ENCODE peak calls at places on chromosome 10, in seven cellular contexts. One of them, this sample, is unnamed.

GRCh38 chr10:82267465-82267864 is 392.5 kb downstream of the NRG3 start:
- DNase-seq in mesenchymal stem cell: peak
- DNase-seq in trophoblast cell: no peak
- DNase-seq in H1: no peak
- DNase-seq in mesendoderm: no peak
- DNase-seq in neuronal stem cell: no peak
- DNase-seq in IMR-90: no peak
- DNase-seq in this sample: no peak

GRCh38 chr10:62382831-62383230 is 8.7 kb downstream of the ZNF365 start:
- DNase-seq in IMR-90: no peak
- DNase-seq in trophoblast cell: no peak
- DNase-seq in neuronal stem cell: no peak
- DNase-seq in mesendoderm: no peak
- DNase-seq in mesenchymal stem cell: no peak
- DNase-seq in H1: no peak
- DNase-seq in this sample: no peak

GRCh38 chr10:133131053-133131452 is 29.0 kb upstream of the KNDC1 start:
- DNase-seq in trophoblast cell: no peak
- DNase-seq in IMR-90: no peak
- DNase-seq in H1: no peak
- DNase-seq in neuronal stem cell: no peak
- DNase-seq in mesendoderm: no peak
- DNase-seq in mesenchymal stem cell: no peak
- DNase-seq in this sample: no peak

GRCh38 chr10:9550810-9551209 is 1466.9 kb upstream of the CELF2 start:
- DNase-seq in mesendoderm: no peak
- DNase-seq in H1: no peak
- DNase-seq in neuronal stem cell: no peak
- DNase-seq in IMR-90: no peak
- DNase-seq in mesenchymal stem cell: peak
- DNase-seq in trophoblast cell: no peak
- DNase-seq in this sample: no peak

GRCh38 chr10:103660364-103661197 is 167.1 kb downstream of the NEURL1 start:
- DNase-seq in H1: no peak
- DNase-seq in neuronal stem cell: no peak
- DNase-seq in trophoblast cell: no peak
- DNase-seq in mesenchymal stem cell: no peak
- DNase-seq in mesendoderm: peak
- DNase-seq in IMR-90: peak
- DNase-seq in this sample: no peak

GRCh38 chr10:17003666-17004065 is 125.9 kb downstream of the CUBN start:
- DNase-seq in mesendoderm: peak
- DNase-seq in trophoblast cell: no peak
- DNase-seq in neuronal stem cell: no peak
- DNase-seq in H1: no peak
- DNase-seq in IMR-90: no peak
- DNase-seq in mesenchymal stem cell: peak
- DNase-seq in this sample: no peak

GRCh38 chr10:82075605-82076004 is 200.6 kb downstream of the NRG3 start:
- DNase-seq in H1: no peak
- DNase-seq in trophoblast cell: no peak
- DNase-seq in neuronal stem cell: no peak
- DNase-seq in mesendoderm: no peak
- DNase-seq in mesenchymal stem cell: no peak
- DNase-seq in IMR-90: no peak
- DNase-seq in this sample: no peak

GRCh38 chr10:98262571-98262970 is 5.4 kb downstream of the LOXL4 start:
- DNase-seq in mesendoderm: peak
- DNase-seq in mesenchymal stem cell: no peak
- DNase-seq in trophoblast cell: peak
- DNase-seq in IMR-90: peak
- DNase-seq in neuronal stem cell: no peak
- DNase-seq in H1: no peak
- DNase-seq in this sample: peak

GRCh38 chr10:132710746-132711617 is 75.0 kb downstream of the NKX6-2 start:
- DNase-seq in IMR-90: no peak
- DNase-seq in H1: no peak
- DNase-seq in mesenchymal stem cell: no peak
- DNase-seq in trophoblast cell: no peak
- DNase-seq in mesendoderm: no peak
- DNase-seq in neuronal stem cell: no peak
- DNase-seq in this sample: no peak

GRCh38 chr10:43160067-43160918 is 22.0 kb downstream of the CSGALNACT2 start:
- DNase-seq in trophoblast cell: peak
- DNase-seq in neuronal stem cell: no peak
- DNase-seq in H1: no peak
- DNase-seq in mesendoderm: no peak
- DNase-seq in mesenchymal stem cell: peak
- DNase-seq in IMR-90: peak
- DNase-seq in this sample: no peak

GRCh38 chr10:110681023-110681681 is 37.0 kb downstream of the RBM20 start:
- DNase-seq in mesendoderm: peak
- DNase-seq in neuronal stem cell: peak
- DNase-seq in IMR-90: peak
- DNase-seq in mesenchymal stem cell: peak
- DNase-seq in trophoblast cell: peak
- DNase-seq in H1: peak
- DNase-seq in this sample: peak

GRCh38 chr10:110680473-110681020 is 36.4 kb downstream of the RBM20 start:
- DNase-seq in mesendoderm: no peak
- DNase-seq in IMR-90: no peak
- DNase-seq in mesenchymal stem cell: no peak
- DNase-seq in H1: no peak
- DNase-seq in neuronal stem cell: no peak
- DNase-seq in trophoblast cell: no peak
- DNase-seq in this sample: no peak

GRCh38 chr10:124298891-124299290 is 119.8 kb downstream of the OAT start:
- DNase-seq in neuronal stem cell: no peak
- DNase-seq in mesendoderm: no peak
- DNase-seq in mesenchymal stem cell: no peak
- DNase-seq in H1: no peak
- DNase-seq in IMR-90: no peak
- DNase-seq in trophoblast cell: no peak
- DNase-seq in this sample: no peak

GRCh38 chr10:84608126-84608525 is 279.7 kb downstream of the CCSER2 start:
- DNase-seq in trophoblast cell: no peak
- DNase-seq in neuronal stem cell: no peak
- DNase-seq in mesenchymal stem cell: no peak
- DNase-seq in mesendoderm: no peak
- DNase-seq in IMR-90: no peak
- DNase-seq in H1: no peak
- DNase-seq in this sample: no peak

GRCh38 chr10:96610817-96611216 is 24.0 kb upstream of the TM9SF3 start:
- DNase-seq in mesenchymal stem cell: no peak
- DNase-seq in IMR-90: no peak
- DNase-seq in H1: no peak
- DNase-seq in neuronal stem cell: no peak
- DNase-seq in mesendoderm: no peak
- DNase-seq in trophoblast cell: no peak
- DNase-seq in this sample: no peak

GRCh38 chr10:87707254-87707653 is 47.6 kb downstream of the PAPSS2 start:
- DNase-seq in trophoblast cell: no peak
- DNase-seq in H1: no peak
- DNase-seq in neuronal stem cell: no peak
- DNase-seq in mesendoderm: no peak
- DNase-seq in mesenchymal stem cell: no peak
- DNase-seq in IMR-90: no peak
- DNase-seq in this sample: no peak

GRCh38 chr10:37701781-37702493 is 155.5 kb downstream of the ZNF248 start:
- DNase-seq in mesenchymal stem cell: no peak
- DNase-seq in H1: peak
- DNase-seq in neuronal stem cell: no peak
- DNase-seq in mesendoderm: no peak
- DNase-seq in IMR-90: no peak
- DNase-seq in trophoblast cell: no peak
- DNase-seq in this sample: no peak

GRCh38 chr10:129913021-129913695 is 50.9 kb downstream of the EBF3 start:
- DNase-seq in neuronal stem cell: no peak
- DNase-seq in IMR-90: no peak
- DNase-seq in mesenchymal stem cell: no peak
- DNase-seq in trophoblast cell: no peak
- DNase-seq in H1: no peak
- DNase-seq in mesendoderm: no peak
- DNase-seq in this sample: no peak

GRCh38 chr10:80498833-80499671 is 38.6 kb upstream of the SH2D4B start:
- DNase-seq in trophoblast cell: peak
- DNase-seq in mesendoderm: peak
- DNase-seq in neuronal stem cell: no peak
- DNase-seq in IMR-90: peak
- DNase-seq in H1: no peak
- DNase-seq in mesenchymal stem cell: peak
- DNase-seq in this sample: peak

GRCh38 chr10:96512997-96513685 is 585 bp downstream of the TLL2 start:
- DNase-seq in mesendoderm: no peak
- DNase-seq in trophoblast cell: peak
- DNase-seq in neuronal stem cell: no peak
- DNase-seq in mesenchymal stem cell: peak
- DNase-seq in H1: no peak
- DNase-seq in IMR-90: peak
- DNase-seq in this sample: peak

GRCh38 chr10:99621454-99622246 is 1.4 kb upstream of the SLC25A28 start:
- DNase-seq in H1: no peak
- DNase-seq in trophoblast cell: no peak
- DNase-seq in mesendoderm: no peak
- DNase-seq in neuronal stem cell: no peak
- DNase-seq in mesenchymal stem cell: no peak
- DNase-seq in IMR-90: no peak
- DNase-seq in this sample: no peak

GRCh38 chr10:8060704-8061121 is 6.2 kb downstream of the GATA3 start:
- DNase-seq in trophoblast cell: no peak
- DNase-seq in IMR-90: no peak
- DNase-seq in mesendoderm: no peak
- DNase-seq in H1: no peak
- DNase-seq in neuronal stem cell: peak
- DNase-seq in mesenchymal stem cell: no peak
- DNase-seq in this sample: no peak

GRCh38 chr10:18010050-18010449 is 58.3 kb downstream of the SLC39A12 start:
- DNase-seq in neuronal stem cell: no peak
- DNase-seq in mesendoderm: no peak
- DNase-seq in trophoblast cell: no peak
- DNase-seq in mesenchymal stem cell: no peak
- DNase-seq in IMR-90: peak
- DNase-seq in H1: no peak
- DNase-seq in this sample: no peak

DNA sequence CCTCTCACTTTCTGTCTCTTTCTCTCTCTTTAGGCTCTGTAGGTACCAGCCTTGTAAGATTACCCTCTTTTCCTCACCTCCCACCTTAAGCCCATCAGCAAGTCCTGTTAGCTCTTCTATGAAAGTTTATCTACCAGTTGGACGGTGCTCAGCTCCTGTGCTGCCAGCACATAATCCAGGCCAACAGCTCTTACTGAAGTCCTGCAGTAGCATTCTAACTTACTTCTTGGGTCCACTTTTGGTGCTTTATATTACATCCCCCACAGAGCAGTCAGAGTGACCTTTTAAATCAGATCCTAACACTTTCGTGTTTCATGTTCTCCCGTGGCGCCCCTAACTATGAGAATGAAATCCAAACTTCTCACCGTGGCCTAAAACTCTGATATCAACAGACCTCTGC is 38.9 kb upstream of the ITGA8 start:
- DNase-seq in trophoblast cell: no peak
- DNase-seq in mesenchymal stem cell: no peak
- DNase-seq in IMR-90: no peak
- DNase-seq in H1: no peak
- DNase-seq in mesendoderm: no peak
- DNase-seq in neuronal stem cell: no peak
- DNase-seq in this sample: no peak
- H2BK120ac ChIP-seq in trophoblast cell: no peak
- H2BK120ac ChIP-seq in mesenchymal stem cell: no peak
- H2BK120ac ChIP-seq in IMR-90: no peak
- H2BK120ac ChIP-seq in H1: no peak
- H2BK120ac ChIP-seq in mesendoderm: no peak
- H2BK120ac ChIP-seq in neuronal stem cell: no peak
- H2BK120ac ChIP-seq in this sample: no peak

GRCh38 chr10:27372095-27372494 is 131.5 kb upstream of the ACBD5 start:
- DNase-seq in trophoblast cell: no peak
- DNase-seq in mesendoderm: no peak
- DNase-seq in H1: no peak
- DNase-seq in neuronal stem cell: no peak
- DNase-seq in mesenchymal stem cell: no peak
- DNase-seq in IMR-90: no peak
- DNase-seq in this sample: no peak
- H2BK120ac ChIP-seq in trophoblast cell: no peak
- H2BK120ac ChIP-seq in mesendoderm: no peak
- H2BK120ac ChIP-seq in H1: no peak
- H2BK120ac ChIP-seq in neuronal stem cell: no peak
- H2BK120ac ChIP-seq in mesenchymal stem cell: no peak
- H2BK120ac ChIP-seq in IMR-90: no peak
- H2BK120ac ChIP-seq in this sample: no peak

GRCh38 chr10:32095116-32095733 is 39.0 kb upstream of the KIF5B start:
- DNase-seq in trophoblast cell: no peak
- DNase-seq in neuronal stem cell: no peak
- DNase-seq in H1: no peak
- DNase-seq in IMR-90: no peak
- DNase-seq in mesenchymal stem cell: no peak
- DNase-seq in mesendoderm: no peak
- DNase-seq in this sample: no peak
- H2BK120ac ChIP-seq in trophoblast cell: no peak
- H2BK120ac ChIP-seq in neuronal stem cell: no peak
- H2BK120ac ChIP-seq in H1: no peak
- H2BK120ac ChIP-seq in IMR-90: no peak
- H2BK120ac ChIP-seq in mesenchymal stem cell: no peak
- H2BK120ac ChIP-seq in mesendoderm: no peak
- H2BK120ac ChIP-seq in this sample: no peak

GRCh38 chr10:118582511-118582910 is 12.9 kb downstream of the PRLHR start:
- DNase-seq in H1: no peak
- DNase-seq in neuronal stem cell: no peak
- DNase-seq in mesenchymal stem cell: no peak
- DNase-seq in trophoblast cell: no peak
- DNase-seq in mesendoderm: no peak
- DNase-seq in IMR-90: no peak
- DNase-seq in this sample: no peak

GRCh38 chr10:118584181-118584954 is 11.1 kb downstream of the PRLHR start:
- DNase-seq in trophoblast cell: peak
- DNase-seq in mesenchymal stem cell: peak
- DNase-seq in H1: no peak
- DNase-seq in IMR-90: peak
- DNase-seq in mesendoderm: no peak
- DNase-seq in neuronal stem cell: no peak
- DNase-seq in this sample: no peak

GRCh38 chr10:118583611-118584010 is 11.8 kb downstream of the PRLHR start:
- DNase-seq in mesendoderm: no peak
- DNase-seq in mesenchymal stem cell: no peak
- DNase-seq in neuronal stem cell: no peak
- DNase-seq in H1: no peak
- DNase-seq in trophoblast cell: no peak
- DNase-seq in IMR-90: no peak
- DNase-seq in this sample: no peak

GRCh38 chr10:118581340-118581739 is 14.1 kb downstream of the PRLHR start:
- DNase-seq in mesendoderm: no peak
- DNase-seq in H1: no peak
- DNase-seq in neuronal stem cell: no peak
- DNase-seq in IMR-90: no peak
- DNase-seq in mesenchymal stem cell: no peak
- DNase-seq in trophoblast cell: no peak
- DNase-seq in this sample: no peak

DNA sequence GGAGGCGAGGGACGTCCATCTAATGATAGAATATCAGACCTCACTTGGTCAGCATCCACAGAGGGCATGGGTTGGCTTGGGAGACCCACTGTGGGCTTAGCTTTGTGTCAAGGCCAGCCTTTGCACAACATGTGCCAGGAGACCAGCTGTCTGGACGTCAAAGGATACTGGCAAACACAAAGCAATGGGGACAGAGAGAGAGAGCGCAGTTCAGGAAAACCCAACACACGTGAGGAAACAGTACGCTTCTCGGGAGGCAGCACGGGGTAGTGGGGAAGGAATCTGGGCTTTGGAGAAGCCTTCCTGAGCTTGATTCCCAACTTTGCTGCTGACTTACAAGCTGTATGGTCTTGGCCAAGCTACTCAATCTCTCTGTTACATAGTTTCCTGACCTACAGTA is 14.7 kb downstream of the PRLHR start:
- DNase-seq in mesenchymal stem cell: no peak
- DNase-seq in trophoblast cell: no peak
- DNase-seq in mesendoderm: no peak
- DNase-seq in neuronal stem cell: no peak
- DNase-seq in H1: no peak
- DNase-seq in IMR-90: no peak
- DNase-seq in this sample: no peak
- H2BK120ac ChIP-seq in mesenchymal stem cell: no peak
- H2BK120ac ChIP-seq in trophoblast cell: no peak
- H2BK120ac ChIP-seq in mesendoderm: no peak
- H2BK120ac ChIP-seq in neuronal stem cell: no peak
- H2BK120ac ChIP-seq in H1: no peak
- H2BK120ac ChIP-seq in IMR-90: no peak
- H2BK120ac ChIP-seq in this sample: no peak

This sample was measured in H9.